ENCODE peak calls at places on chromosomes 3 and 15, in eight cellular contexts. F, S, K, R, Z, B, E and H are unnamed samples.

GRCh38 chr15:67750371-67750770 is 74.9 kb upstream of the SKOR1 start:
- DNase-seq in Z (no peak), E (no peak), S (no peak), R (no peak), B (no peak), F (no peak), K (no peak), H (no peak)

GRCh38 chr3:14689247-14689980 is 14.5 kb downstream of the C3orf20 start:
- DNase-seq in S (no peak), Z (no peak), B (no peak), E (no peak), K (no peak), F (no peak), R (no peak), H (no peak)

GRCh38 chr3:120331071-120331470 is 18.1 kb downstream of the LRRC58 start:
- DNase-seq in E (no peak), F (no peak), R (no peak), S (no peak), B (no peak), K (no peak), Z (no peak), H (no peak)

GRCh38 chr15:98413973-98414546 is 234.3 kb upstream of the IGF1R start:
- DNase-seq in E (no peak), R (no peak), Z (no peak), K (no peak), F (no peak), S (no peak), B (no peak), H (no peak)

GRCh38 chr3:28316226-28316625 is 32.3 kb upstream of the ZCWPW2 start:
- DNase-seq in F (no peak), R (no peak), K (no peak), Z (no peak), B (no peak), S (no peak), E (no peak), H (no peak)

GRCh38 chr3:136804813-136805212 is 14.1 kb upstream of the SLC35G2 start:
- DNase-seq in Z (no peak), F (no peak), R (no peak), K (peak), E (no peak), S (no peak), B (no peak), H (no peak)

GRCh38 chr3:17946619-17947018 is 204.2 kb upstream of the TBC1D5 start:
- DNase-seq in K (no peak), S (no peak), F (no peak), E (no peak), Z (no peak), B (no peak), R (no peak), H (no peak)

GRCh38 chr3:56801597-56802410 is at the start of gene ARHGEF3:
- DNase-seq in E (peak), B (peak), Z (peak), K (peak), F (peak), R (peak), S (peak), H (peak)

GRCh38 chr3:22117751-22118346 is 366.8 kb upstream of the ZNF385D start:
- DNase-seq in K (no peak), R (no peak), E (no peak), B (no peak), F (no peak), S (peak), Z (no peak), H (no peak)

GRCh38 chr3:33058780-33059179 is 38.2 kb downstream of the GLB1 start:
- DNase-seq in R (no peak), B (no peak), E (no peak), F (no peak), S (peak), Z (no peak), K (no peak), H (no peak)

GRCh38 chr15:63420333-63420741 is 38.7 kb upstream of the CA12 start:
- DNase-seq in Z (no peak), F (no peak), K (no peak), S (no peak), E (no peak), B (no peak), R (no peak), H (no peak)

GRCh38 chr3:153247331-153248311 is 85.6 kb downstream of the RAP2B start:
- DNase-seq in Z (no peak), B (no peak), F (no peak), K (no peak), S (no peak), R (no peak), E (no peak), H (no peak)

GRCh38 chr3:36943601-36944000 is 1.3 kb downstream of the TRANK1 start:
- DNase-seq in B (no peak), F (no peak), E (no peak), S (no peak), R (no peak), K (no peak), Z (no peak), H (no peak)
- H3K27ac ChIP-seq in B (peak), F (peak), E (no peak), S (no peak), R (no peak), K (no peak), Z (no peak), H (peak)

DNA sequence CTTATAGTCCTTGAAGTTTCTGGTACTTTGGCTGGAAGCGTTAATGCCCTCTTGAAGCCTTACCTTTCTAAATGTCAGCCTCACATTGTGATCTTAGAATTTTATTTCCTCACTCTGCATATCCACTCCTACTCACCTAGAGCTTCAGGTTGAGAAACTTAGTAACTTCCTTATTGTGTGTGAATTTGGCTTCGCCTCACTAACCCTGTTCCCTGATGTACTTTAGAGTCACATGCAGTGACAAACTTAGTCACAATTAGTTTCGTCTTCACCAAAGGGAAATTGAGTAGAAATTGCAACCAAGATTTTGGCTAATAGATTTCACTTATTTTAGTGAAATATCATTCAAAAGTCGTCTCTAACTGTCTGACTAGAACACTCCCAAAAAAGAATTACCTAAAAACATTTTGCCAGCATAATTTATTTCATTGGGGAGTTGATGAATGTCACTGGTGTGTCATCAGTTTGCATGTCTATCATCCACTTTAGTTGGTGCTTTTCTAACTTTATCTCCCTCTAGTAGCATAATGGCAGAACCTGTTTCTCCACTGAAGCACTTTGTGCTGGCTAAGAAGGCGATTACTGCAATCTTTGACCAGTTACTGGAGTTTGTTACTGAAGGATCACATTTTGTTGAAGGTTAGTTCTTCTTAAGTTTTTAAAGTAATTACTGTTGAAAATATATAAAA is 960 bp downstream of the MFN1 start:
- DNase-seq in K (no peak), S (no peak), B (no peak), Z (no peak), R (no peak), E (no peak), F (no peak), H (no peak)
- H3K27ac ChIP-seq in K (peak), S (peak), B (peak), Z (no peak), R (no peak), E (peak), F (peak), H (peak)

GRCh38 chr3:188282871-188283270 is 128.9 kb downstream of the LPP start:
- DNase-seq in E (no peak), R (no peak), Z (no peak), B (no peak), F (no peak), S (no peak), K (no peak), H (no peak)

GRCh38 chr3:188287339-188287738 is 133.4 kb downstream of the LPP start:
- DNase-seq in E (no peak), B (no peak), S (no peak), R (no peak), K (no peak), F (no peak), Z (no peak), H (no peak)

GRCh38 chr3:188283347-188283746 is 129.4 kb downstream of the LPP start:
- DNase-seq in F (no peak), E (no peak), S (no peak), B (no peak), K (peak), R (no peak), Z (no peak), H (no peak)

GRCh38 chr3:188286087-188286513 is 132.1 kb downstream of the LPP start:
- DNase-seq in F (no peak), S (no peak), B (peak), Z (peak), R (no peak), E (no peak), K (no peak), H (no peak)

GRCh38 chr3:188284455-188285212 is 130.7 kb downstream of the LPP start:
- DNase-seq in B (no peak), F (no peak), K (no peak), E (no peak), Z (no peak), R (no peak), S (no peak), H (no peak)
- H3K27ac ChIP-seq in B (peak), F (peak), K (no peak), E (no peak), Z (no peak), R (no peak), S (peak), H (peak)

GRCh38 chr15:80604583-80605506 is 90.3 kb upstream of the ABHD17C start:
- DNase-seq in K (no peak), E (no peak), F (no peak), R (no peak), S (no peak), B (no peak), Z (no peak), H (no peak)

GRCh38 chr15:80597081-80597480 is 98.0 kb upstream of the ABHD17C start:
- DNase-seq in F (peak), R (no peak), B (no peak), Z (no peak), K (no peak), E (no peak), S (no peak), H (no peak)

GRCh38 chr15:80605591-80606150 is 89.4 kb upstream of the ABHD17C start:
- DNase-seq in R (no peak), E (no peak), F (no peak), B (no peak), Z (no peak), S (no peak), K (no peak), H (no peak)

GRCh38 chr15:80599359-80599758 is 95.8 kb upstream of the ABHD17C start:
- DNase-seq in Z (no peak), F (no peak), R (no peak), B (no peak), K (no peak), S (no peak), E (no peak), H (no peak)

DNA sequence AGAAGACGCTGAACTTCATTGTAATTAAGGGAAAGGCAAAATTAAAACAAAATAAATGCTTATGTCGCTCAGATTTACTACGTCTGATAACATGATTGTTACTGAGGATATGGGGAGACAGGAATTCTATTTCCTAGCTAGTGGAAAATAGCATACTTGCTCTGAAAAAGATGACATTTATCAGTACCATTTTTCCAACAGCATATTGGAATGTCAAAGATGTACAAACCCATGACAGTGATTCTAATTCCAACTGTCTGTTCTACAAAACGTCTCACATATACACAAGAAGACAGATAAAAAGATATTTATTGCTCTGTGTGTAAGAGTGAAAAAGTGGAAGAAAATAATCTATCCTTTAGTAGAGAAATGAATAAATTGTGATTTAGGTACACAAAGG is 93.9 kb upstream of the ABHD17C start:
- DNase-seq in B (no peak), R (no peak), Z (no peak), E (no peak), S (no peak), F (no peak), K (no peak), H (no peak)
- H3K27ac ChIP-seq in B (no peak), R (no peak), Z (no peak), E (no peak), S (no peak), F (no peak), K (no peak), H (no peak)

DNA sequence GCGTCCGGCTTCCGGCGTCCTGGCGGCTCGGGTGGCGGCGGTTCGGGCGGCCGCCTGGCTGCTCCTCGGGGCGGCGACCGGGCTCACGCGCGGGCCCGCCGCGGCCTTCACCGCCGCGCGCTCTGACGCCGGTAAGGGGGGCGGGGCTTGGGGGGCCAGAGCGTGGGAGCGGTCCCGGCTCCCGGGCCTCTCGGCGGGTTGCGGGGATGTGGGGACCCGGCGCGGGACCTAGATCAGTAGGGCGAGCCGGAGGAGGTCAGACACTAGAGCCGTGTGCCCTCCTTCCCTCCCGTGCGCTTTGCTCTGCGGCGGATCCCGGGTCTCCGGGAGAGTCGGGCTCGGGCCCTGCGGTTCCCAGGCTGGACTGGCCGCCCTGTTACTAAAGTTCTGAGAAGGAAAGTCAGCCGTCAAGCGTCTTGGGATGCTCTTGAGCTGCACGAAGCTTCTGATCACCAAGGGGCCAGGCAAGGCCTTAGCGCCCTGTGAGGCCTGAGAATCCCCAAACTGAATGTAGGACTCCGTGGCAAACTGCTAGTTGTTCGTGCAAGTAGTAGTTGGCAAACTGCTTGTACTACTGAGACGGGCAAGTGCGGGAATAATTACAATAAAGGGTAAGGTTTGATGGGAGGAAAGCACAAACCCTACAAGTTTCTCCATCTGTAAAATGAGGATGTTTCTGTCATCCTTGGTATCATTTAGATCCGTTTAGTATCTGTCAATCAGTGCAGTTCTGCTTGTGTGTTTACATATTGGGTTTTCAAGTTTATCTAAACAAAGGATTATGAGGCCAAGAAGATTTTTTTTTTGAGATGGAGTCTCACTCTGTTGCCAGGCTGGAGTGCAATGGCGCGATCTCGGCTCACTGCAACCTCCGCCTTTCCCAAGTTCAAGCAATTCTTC is 587 bp downstream of the PIGX start:
- DNase-seq in S (no peak), F (peak), E (no peak), Z (peak), K (peak), R (peak), B (peak), H (peak)
- H3K27ac ChIP-seq in S (peak), F (peak), E (peak), Z (peak), K (peak), R (no peak), B (peak), H (peak)

DNA sequence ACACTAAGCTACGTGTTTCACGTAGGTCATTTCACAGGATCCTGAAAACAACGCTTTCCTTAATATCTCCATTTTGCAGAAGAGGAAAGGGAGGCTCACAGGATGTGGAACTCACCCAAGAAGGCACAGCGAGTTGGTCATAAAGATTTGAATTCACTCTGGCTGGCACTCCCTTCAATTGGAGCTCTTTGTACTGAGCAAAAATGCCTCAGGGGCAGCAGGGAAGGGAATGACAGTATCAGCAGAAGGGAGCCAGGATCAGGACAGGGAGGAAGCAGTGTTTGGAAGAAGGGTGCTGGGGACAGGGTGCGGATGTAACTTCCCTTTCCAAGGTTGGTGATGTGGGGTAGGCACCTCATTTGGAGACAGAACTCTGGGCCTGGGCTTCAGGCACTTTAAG is 1.1 kb upstream of the ST6GAL1 start:
- DNase-seq in E (no peak), R (no peak), Z (no peak), S (no peak), K (no peak), B (no peak), F (no peak), H (no peak)
- H3K27ac ChIP-seq in E (no peak), R (no peak), Z (no peak), S (no peak), K (no peak), B (no peak), F (no peak), H (no peak)

DNA sequence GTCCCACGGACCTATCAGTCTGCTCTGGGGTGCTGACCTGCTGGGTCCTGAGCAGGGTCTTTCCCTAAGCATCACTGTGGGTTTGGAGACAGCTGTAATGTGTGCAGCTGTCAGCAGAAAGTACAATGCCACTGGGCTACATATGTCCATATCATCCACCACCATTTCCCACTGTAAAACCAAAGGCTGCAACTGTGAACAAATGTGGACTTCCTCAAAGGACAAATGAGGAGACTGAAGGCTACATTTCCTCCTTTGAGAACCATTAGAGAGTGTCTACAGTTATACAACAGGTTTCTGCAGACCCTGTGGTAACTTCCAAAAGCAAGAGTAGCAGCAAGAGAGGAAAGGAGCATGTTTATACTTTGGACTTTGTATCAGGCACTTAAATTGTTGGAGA is 33.9 kb upstream of the IP6K2 start:
- DNase-seq in B (no peak), F (no peak), E (no peak), K (no peak), Z (no peak), S (no peak), R (no peak), H (no peak)
- H3K27ac ChIP-seq in B (no peak), F (no peak), E (no peak), K (no peak), Z (no peak), S (no peak), R (no peak), H (no peak)

GRCh38 chr3:150307862-150308261 is 100.2 kb upstream of the TSC22D2 start:
- DNase-seq in S (no peak), E (no peak), B (no peak), F (no peak), Z (no peak), R (no peak), K (no peak), H (no peak)
- H3K27ac ChIP-seq in S (no peak), E (no peak), B (no peak), F (peak), Z (no peak), R (no peak), K (no peak), H (no peak)